ENCODE peak calls at places on chromosomes 13 and 19, in six cellular contexts. F is K562, K is glutamatergic neuron, M is GM13976, T is AG10803, W is neural crest cell. G is an unnamed sample.

GRCh38 chr13:23909606-23910005 is 12.3 kb upstream of the C1QTNF9B start:
- DNase-seq in M (no peak), W (no peak), F (no peak), K (no peak), T (no peak), G (no peak)

GRCh38 chr13:95087746-95088305 is 213.4 kb downstream of the ABCC4 start:
- DNase-seq in W (no peak), K (no peak), F (peak), T (peak), M (no peak), G (no peak)

GRCh38 chr13:95441326-95441725 is 111.2 kb upstream of the CLDN10 start:
- DNase-seq in F (no peak), K (no peak), W (no peak), T (no peak), M (no peak), G (no peak)

GRCh38 chr13:34349091-34349722 is 531.3 kb downstream of the RFC3 start:
- DNase-seq in T (peak), F (no peak), M (no peak), K (no peak), W (no peak), G (no peak)

GRCh38 chr13:30610311-30610710 is 7.4 kb upstream of the USPL1 start:
- DNase-seq in T (no peak), W (no peak), F (no peak), M (no peak), K (no peak), G (no peak)

GRCh38 chr13:102033719-102034446 is 368.0 kb downstream of the FGF14 start:
- DNase-seq in F (no peak), W (no peak), T (no peak), M (no peak), K (no peak), G (no peak)

GRCh38 chr19:3358919-3359849 is 7.2 kb upstream of the NFIC start:
- DNase-seq in W (no peak), T (peak), F (peak), K (peak), M (peak), G (peak)

GRCh38 chr13:55001881-55002280 is 1973.3 kb downstream of the OLFM4 start:
- DNase-seq in T (no peak), F (no peak), M (no peak), W (no peak), K (no peak), G (no peak)

GRCh38 chr13:50126378-50127016 is 111.3 kb downstream of the KCNRG start:
- DNase-seq in T (peak), F (peak), K (no peak), M (peak), W (no peak), G (peak)

GRCh38 chr19:10137751-10138682 is 18.3 kb upstream of the EIF3G start:
- DNase-seq in K (no peak), T (peak), M (no peak), W (no peak), F (no peak), G (no peak)

GRCh38 chr19:33702606-33703437 is 81.1 kb downstream of the CHST8 start:
- DNase-seq in W (no peak), K (no peak), F (no peak), M (no peak), T (no peak), G (no peak)

GRCh38 chr19:10424011-10424637 is 3.8 kb downstream of the PDE4A start:
- DNase-seq in M (peak), W (peak), F (peak), T (peak), K (peak), G (peak)

GRCh38 chr19:15022752-15023151 is 26.5 kb upstream of the CASP14 start:
- DNase-seq in T (no peak), M (peak), W (no peak), K (no peak), F (no peak), G (no peak)

GRCh38 chr19:19214892-19215291 is 3.1 kb downstream of the NCAN start:
- DNase-seq in T (peak), M (peak), K (no peak), W (peak), F (peak), G (peak)

GRCh38 chr13:41691276-41691675 is 233.9 kb downstream of the RGCC start:
- DNase-seq in T (peak), K (no peak), W (no peak), F (no peak), M (no peak), G (no peak)

GRCh38 chr19:13502231-13502630 is 4.0 kb downstream of the CACNA1A start:
- DNase-seq in K (no peak), W (no peak), M (no peak), T (no peak), F (no peak), G (no peak)

GRCh38 chr13:50378513-50378970 is 363.3 kb downstream of the KCNRG start:
- DNase-seq in T (no peak), W (no peak), F (no peak), M (no peak), K (no peak), G (no peak)

GRCh38 chr19:50239916-50240585 is 36.6 kb downstream of the MYH14 start:
- DNase-seq in T (no peak), K (no peak), W (no peak), M (no peak), F (no peak), G (no peak)

DNA sequence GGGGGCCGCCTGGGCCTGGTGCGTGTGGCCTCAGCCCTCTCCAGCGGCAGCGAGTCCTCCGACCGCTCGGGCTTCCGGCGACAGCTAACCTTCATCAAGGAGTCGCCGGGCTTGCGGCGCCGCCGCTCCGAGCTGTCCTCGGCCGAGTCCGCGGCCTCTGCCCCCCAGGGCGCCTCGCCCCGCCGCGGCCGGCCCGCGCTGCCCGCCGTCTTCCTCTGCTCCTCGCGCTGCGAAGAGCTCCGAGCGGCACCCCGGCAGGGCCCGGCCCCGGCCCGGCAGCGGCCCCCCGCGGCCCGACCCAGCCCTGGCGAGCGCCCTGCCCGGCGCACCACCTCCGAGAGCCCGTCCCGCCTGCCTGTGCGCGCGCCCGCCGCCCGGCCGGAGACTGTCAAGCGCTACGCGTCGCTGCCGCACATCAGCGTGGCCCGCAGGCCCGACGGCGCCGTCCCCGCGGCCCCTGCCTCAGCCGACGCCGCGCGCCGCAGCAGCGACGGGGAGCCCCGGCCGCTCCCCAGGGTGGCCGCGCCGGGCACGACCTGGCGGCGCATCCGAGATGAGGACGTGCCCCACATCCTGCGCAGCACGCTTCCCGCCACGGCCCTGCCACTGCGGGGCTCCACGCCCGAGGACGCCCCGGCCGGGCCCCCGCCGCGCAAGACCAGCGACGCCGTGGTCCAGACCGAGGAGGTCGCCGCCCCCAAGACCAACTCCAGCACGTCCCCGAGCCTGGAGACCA is 9.6 kb downstream of the C19orf25 start:
- DNase-seq in T (no peak), F (no peak), K (peak), M (no peak), W (no peak), G (peak)
- TF ChIP-seq CTCF in T (no peak), F (no peak), K (no peak), M (no peak), W (no peak), G (no peak)

GRCh38 chr13:44048326-44048725 is 168.6 kb downstream of the LACC1 start:
- DNase-seq in T (no peak), K (no peak), M (no peak), F (peak), W (no peak), G (no peak)

GRCh38 chr13:44040754-44041100 is 161.0 kb downstream of the LACC1 start:
- DNase-seq in K (no peak), F (no peak), T (no peak), W (no peak), M (no peak), G (no peak)

GRCh38 chr13:44045179-44045562 is 165.5 kb downstream of the LACC1 start:
- DNase-seq in W (no peak), K (no peak), T (no peak), M (no peak), F (no peak), G (no peak)

GRCh38 chr13:44046428-44046827 is 166.7 kb downstream of the LACC1 start:
- DNase-seq in W (no peak), K (no peak), M (no peak), F (no peak), T (no peak), G (no peak)

GRCh38 chr13:44044544-44045178 is 165.0 kb downstream of the LACC1 start:
- DNase-seq in T (no peak), K (no peak), F (no peak), M (no peak), W (no peak), G (no peak)
- TF ChIP-seq CTCF in T (no peak), K (no peak), F (no peak), M (no peak), W (no peak), G (no peak)

DNA sequence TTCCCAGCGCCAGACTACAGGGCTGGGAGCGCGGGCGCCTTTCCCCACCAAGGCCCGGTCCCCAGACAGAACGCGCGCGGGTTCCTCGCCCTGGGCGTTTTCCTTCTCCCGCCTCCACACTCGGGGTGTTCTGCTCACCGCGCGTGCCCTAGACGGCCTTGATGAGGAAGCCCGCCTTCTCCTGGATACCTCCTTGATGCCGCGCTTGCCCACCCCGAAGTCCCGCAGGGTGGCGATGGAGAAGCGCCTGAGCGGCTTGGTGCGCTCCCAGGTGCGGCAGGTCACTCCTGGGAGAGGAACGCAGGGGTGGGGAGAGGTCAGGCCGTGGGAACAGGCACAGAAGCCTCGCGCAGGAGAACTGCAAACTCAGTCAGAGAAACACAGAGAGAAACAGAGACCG is 34.8 kb downstream of the CYP2B6 start:
- DNase-seq in F (no peak), T (no peak), W (no peak), M (no peak), K (no peak), G (peak)
- TF ChIP-seq CTCF in F (peak), T (no peak), W (no peak), M (no peak), K (no peak), G (no peak)

DNA sequence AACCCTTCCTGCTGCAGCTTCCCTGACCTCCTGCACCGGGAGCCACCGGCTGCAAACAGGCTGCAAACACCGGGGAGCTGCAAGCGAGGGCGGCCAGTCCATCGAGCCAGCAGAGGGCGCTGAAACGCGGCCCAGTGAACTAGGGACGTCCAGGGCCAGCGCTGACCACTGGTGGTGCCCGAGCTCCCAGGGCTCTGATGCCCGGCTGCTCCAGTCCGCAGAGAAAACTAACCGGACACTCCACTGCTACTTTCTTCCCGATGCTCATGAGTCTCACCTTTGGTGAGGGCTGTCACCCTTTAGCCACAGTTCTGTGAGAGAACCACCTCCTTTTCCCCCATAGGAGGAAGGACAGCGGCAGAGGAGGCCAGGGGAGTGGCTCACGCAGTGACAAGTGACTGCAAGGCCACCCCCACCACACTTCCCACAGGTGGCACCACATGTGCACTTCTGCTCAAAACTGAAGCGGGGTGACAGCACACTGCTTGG is 82.8 kb upstream of the MTIF3 start:
- DNase-seq in W (peak), T (peak), K (peak), F (peak), M (peak), G (peak)
- TF ChIP-seq CTCF in W (peak), T (peak), K (peak), F (peak), M (peak), G (peak)

G was measured in nephron progenitor cell.